ENCODE peak calls at places on chromosomes 5 and 9, in eight cellular contexts. One of them, this sample, is unnamed.

GRCh38 chr5:131164161-131164930 is 710 bp downstream of the HINT1 start:
- DNase-seq in fibroblast of mammary gland: peak; percentile 76
- DNase-seq in midbrain: peak; percentile 67
- DNase-seq in EH: peak; percentile 82
- DNase-seq in T-helper 2 cell: peak; percentile 57
- DNase-seq in DMS153: peak; percentile 5
- DNase-seq in GM12891: peak; percentile 53
- DNase-seq in frontal cortex: peak; percentile 70
- DNase-seq in this sample: peak; percentile 64

GRCh38 chr9:111798786-111799185 is 4.0 kb upstream of the SHOC1 start:
- DNase-seq in EH: peak; percentile 40
- DNase-seq in frontal cortex: no peak
- DNase-seq in midbrain: no peak
- DNase-seq in T-helper 2 cell: no peak
- DNase-seq in GM12891: no peak
- DNase-seq in DMS153: no peak
- DNase-seq in fibroblast of mammary gland: peak; percentile 75
- DNase-seq in this sample: no peak

GRCh38 chr5:137344723-137345322 is 154.3 kb downstream of the SPOCK1 start:
- DNase-seq in frontal cortex: no peak
- DNase-seq in fibroblast of mammary gland: peak; percentile 86
- DNase-seq in GM12891: peak; percentile 11
- DNase-seq in DMS153: peak; percentile 34
- DNase-seq in EH: peak; percentile 70
- DNase-seq in midbrain: peak; percentile 73
- DNase-seq in T-helper 2 cell: no peak
- DNase-seq in this sample: peak; percentile 33

GRCh38 chr9:100277166-100277979 is 75.4 kb downstream of the TEX10 start:
- DNase-seq in frontal cortex: no peak
- DNase-seq in fibroblast of mammary gland: peak; percentile 91
- DNase-seq in T-helper 2 cell: no peak
- DNase-seq in DMS153: no peak
- DNase-seq in EH: peak; percentile 76
- DNase-seq in GM12891: no peak
- DNase-seq in midbrain: no peak
- DNase-seq in this sample: no peak

GRCh38 chr5:147481376-147481775 is 28.5 kb downstream of the DPYSL3 start:
- DNase-seq in T-helper 2 cell: no peak
- DNase-seq in GM12891: no peak
- DNase-seq in midbrain: no peak
- DNase-seq in fibroblast of mammary gland: peak; percentile 94
- DNase-seq in EH: peak; percentile 64
- DNase-seq in frontal cortex: no peak
- DNase-seq in DMS153: no peak
- DNase-seq in this sample: no peak

GRCh38 chr9:70043689-70044449 is at the start of gene MAMDC2:
- DNase-seq in T-helper 2 cell: no peak
- DNase-seq in fibroblast of mammary gland: peak; percentile 17
- DNase-seq in frontal cortex: peak; percentile 53
- DNase-seq in GM12891: no peak
- DNase-seq in DMS153: no peak
- DNase-seq in EH: peak; percentile 64
- DNase-seq in midbrain: peak; percentile 2
- DNase-seq in this sample: no peak

GRCh38 chr5:135042595-135042994 is 8.6 kb upstream of the PITX1 start:
- DNase-seq in fibroblast of mammary gland: no peak
- DNase-seq in EH: no peak
- DNase-seq in DMS153: no peak
- DNase-seq in frontal cortex: no peak
- DNase-seq in GM12891: no peak
- DNase-seq in midbrain: no peak
- DNase-seq in T-helper 2 cell: no peak
- DNase-seq in this sample: no peak

GRCh38 chr5:69242215-69242927 is 7.7 kb downstream of the CDK7 start:
- DNase-seq in DMS153: no peak
- DNase-seq in EH: peak; percentile 22
- DNase-seq in GM12891: no peak
- DNase-seq in fibroblast of mammary gland: no peak
- DNase-seq in frontal cortex: no peak
- DNase-seq in T-helper 2 cell: no peak
- DNase-seq in midbrain: no peak
- DNase-seq in this sample: no peak

GRCh38 chr5:123754167-123754840 is 242.3 kb downstream of the CSNK1G3 start:
- DNase-seq in EH: peak; percentile 53
- DNase-seq in DMS153: no peak
- DNase-seq in midbrain: peak; percentile 47
- DNase-seq in T-helper 2 cell: no peak
- DNase-seq in frontal cortex: no peak
- DNase-seq in GM12891: no peak
- DNase-seq in fibroblast of mammary gland: peak; percentile 56
- DNase-seq in this sample: no peak

GRCh38 chr9:131035548-131035947 is 26.6 kb downstream of the LAMC3 start:
- DNase-seq in EH: no peak
- DNase-seq in DMS153: no peak
- DNase-seq in midbrain: no peak
- DNase-seq in T-helper 2 cell: no peak
- DNase-seq in fibroblast of mammary gland: no peak
- DNase-seq in frontal cortex: no peak
- DNase-seq in GM12891: no peak
- DNase-seq in this sample: no peak

GRCh38 chr5:103218164-103218563 is 40.4 kb upstream of the MACIR start:
- DNase-seq in frontal cortex: no peak
- DNase-seq in midbrain: no peak
- DNase-seq in T-helper 2 cell: no peak
- DNase-seq in DMS153: no peak
- DNase-seq in EH: peak; percentile 85
- DNase-seq in fibroblast of mammary gland: no peak
- DNase-seq in GM12891: no peak
- DNase-seq in this sample: no peak

GRCh38 chr9:95504053-95504963 is 12.5 kb downstream of the PTCH1 start:
- DNase-seq in DMS153: no peak
- DNase-seq in T-helper 2 cell: no peak
- DNase-seq in frontal cortex: no peak
- DNase-seq in EH: peak; percentile 68
- DNase-seq in GM12891: no peak
- DNase-seq in fibroblast of mammary gland: peak; percentile 86
- DNase-seq in midbrain: no peak
- DNase-seq in this sample: peak; percentile 57

GRCh38 chr9:97744710-97745708 is 47.9 kb upstream of the XPA start:
- DNase-seq in frontal cortex: no peak
- DNase-seq in T-helper 2 cell: no peak
- DNase-seq in GM12891: no peak
- DNase-seq in DMS153: no peak
- DNase-seq in midbrain: no peak
- DNase-seq in EH: no peak
- DNase-seq in fibroblast of mammary gland: no peak
- DNase-seq in this sample: no peak

GRCh38 chr5:130116972-130117371 is 212.7 kb downstream of the CHSY3 start:
- DNase-seq in fibroblast of mammary gland: no peak
- DNase-seq in T-helper 2 cell: no peak
- DNase-seq in DMS153: no peak
- DNase-seq in GM12891: no peak
- DNase-seq in midbrain: no peak
- DNase-seq in frontal cortex: no peak
- DNase-seq in EH: no peak
- DNase-seq in this sample: no peak

GRCh38 chr5:154429341-154429740 is 16.5 kb upstream of the SAP30L start:
- DNase-seq in midbrain: no peak
- DNase-seq in fibroblast of mammary gland: no peak
- DNase-seq in GM12891: no peak
- DNase-seq in EH: no peak
- DNase-seq in DMS153: no peak
- DNase-seq in frontal cortex: no peak
- DNase-seq in T-helper 2 cell: no peak
- DNase-seq in this sample: no peak

GRCh38 chr5:42454216-42454995 is 31.2 kb downstream of the GHR start:
- DNase-seq in GM12891: no peak
- DNase-seq in frontal cortex: no peak
- DNase-seq in T-helper 2 cell: no peak
- DNase-seq in fibroblast of mammary gland: peak; percentile 34
- DNase-seq in EH: no peak
- DNase-seq in midbrain: no peak
- DNase-seq in DMS153: no peak
- DNase-seq in this sample: no peak

GRCh38 chr5:65203746-65204145 is 278.0 kb downstream of the ADAMTS6 start:
- DNase-seq in EH: peak; percentile 95
- DNase-seq in T-helper 2 cell: no peak
- DNase-seq in DMS153: no peak
- DNase-seq in GM12891: no peak
- DNase-seq in fibroblast of mammary gland: peak; percentile 94
- DNase-seq in frontal cortex: no peak
- DNase-seq in midbrain: no peak
- DNase-seq in this sample: no peak

GRCh38 chr5:1226839-1227238 is 1.7 kb downstream of the SLC6A18 start:
- DNase-seq in GM12891: no peak
- DNase-seq in frontal cortex: no peak
- DNase-seq in T-helper 2 cell: no peak
- DNase-seq in midbrain: no peak
- DNase-seq in EH: no peak
- DNase-seq in fibroblast of mammary gland: no peak
- DNase-seq in DMS153: no peak
- DNase-seq in this sample: no peak

GRCh38 chr5:77623341-77623740 is 15.2 kb downstream of the OTP start:
- DNase-seq in GM12891: no peak
- DNase-seq in frontal cortex: no peak
- DNase-seq in EH: no peak
- DNase-seq in T-helper 2 cell: no peak
- DNase-seq in DMS153: no peak
- DNase-seq in midbrain: no peak
- DNase-seq in fibroblast of mammary gland: no peak
- DNase-seq in this sample: no peak

GRCh38 chr5:10601246-10602030 is 37.6 kb downstream of the ANKRD33B start:
- DNase-seq in EH: peak; percentile 97
- DNase-seq in midbrain: peak; percentile 91
- DNase-seq in fibroblast of mammary gland: peak; percentile 97
- DNase-seq in DMS153: peak; percentile 99
- DNase-seq in T-helper 2 cell: no peak
- DNase-seq in GM12891: no peak
- DNase-seq in frontal cortex: peak; percentile 63
- DNase-seq in this sample: peak; percentile 58

GRCh38 chr9:69931340-69931739 is 110.7 kb downstream of the CFAP95 start:
- DNase-seq in T-helper 2 cell: no peak
- DNase-seq in midbrain: no peak
- DNase-seq in EH: peak; percentile 26
- DNase-seq in DMS153: no peak
- DNase-seq in fibroblast of mammary gland: no peak
- DNase-seq in GM12891: no peak
- DNase-seq in frontal cortex: no peak
- DNase-seq in this sample: no peak

GRCh38 chr5:138641547-138642298 is 66.5 kb upstream of the HSPA9 start:
- DNase-seq in DMS153: peak; percentile 7
- DNase-seq in GM12891: no peak
- DNase-seq in fibroblast of mammary gland: peak; percentile 71
- DNase-seq in EH: peak; percentile 68
- DNase-seq in midbrain: peak; percentile 65
- DNase-seq in frontal cortex: no peak
- DNase-seq in T-helper 2 cell: peak; percentile 57
- DNase-seq in this sample: peak; percentile 52

GRCh38 chr5:118377420-118377819 is 610.9 kb downstream of the DTWD2 start:
- DNase-seq in EH: no peak
- DNase-seq in T-helper 2 cell: no peak
- DNase-seq in frontal cortex: no peak
- DNase-seq in fibroblast of mammary gland: no peak
- DNase-seq in GM12891: no peak
- DNase-seq in midbrain: no peak
- DNase-seq in DMS153: no peak
- DNase-seq in this sample: no peak

GRCh38 chr9:129726322-129727160 is 26.3 kb downstream of the PTGES start:
- DNase-seq in GM12891: peak; percentile 89
- DNase-seq in DMS153: peak; percentile 71
- DNase-seq in frontal cortex: peak; percentile 89
- DNase-seq in midbrain: peak; percentile 29
- DNase-seq in EH: peak; percentile 88
- DNase-seq in fibroblast of mammary gland: peak; percentile 83
- DNase-seq in T-helper 2 cell: peak; percentile 42
- DNase-seq in this sample: peak; percentile 53

GRCh38 chr5:56759521-56759920 is 55.8 kb upstream of the MAP3K1 start:
- DNase-seq in DMS153: no peak
- DNase-seq in frontal cortex: no peak
- DNase-seq in midbrain: no peak
- DNase-seq in fibroblast of mammary gland: no peak
- DNase-seq in GM12891: no peak
- DNase-seq in EH: no peak
- DNase-seq in T-helper 2 cell: no peak
- DNase-seq in this sample: no peak

GRCh38 chr5:132477784-132478497 is 12.6 kb downstream of the IRF1 start:
- DNase-seq in midbrain: no peak
- DNase-seq in DMS153: no peak
- DNase-seq in T-helper 2 cell: no peak
- DNase-seq in frontal cortex: no peak
- DNase-seq in fibroblast of mammary gland: no peak
- DNase-seq in EH: no peak
- DNase-seq in GM12891: no peak
- DNase-seq in this sample: no peak

GRCh38 chr5:109533847-109534272 is 124.1 kb upstream of the PJA2 start:
- DNase-seq in frontal cortex: no peak
- DNase-seq in GM12891: no peak
- DNase-seq in midbrain: no peak
- DNase-seq in DMS153: no peak
- DNase-seq in EH: peak; percentile 36
- DNase-seq in fibroblast of mammary gland: peak; percentile 7
- DNase-seq in T-helper 2 cell: no peak
- DNase-seq in this sample: no peak

GRCh38 chr5:61362796-61363364 is 30.8 kb downstream of the ZSWIM6 start:
- DNase-seq in fibroblast of mammary gland: peak; percentile 20
- DNase-seq in T-helper 2 cell: no peak
- DNase-seq in midbrain: no peak
- DNase-seq in DMS153: no peak
- DNase-seq in GM12891: no peak
- DNase-seq in frontal cortex: no peak
- DNase-seq in EH: peak; percentile 77
- DNase-seq in this sample: no peak

GRCh38 chr9:120252248-120252647 is 327.7 kb downstream of the CDK5RAP2 start:
- DNase-seq in DMS153: no peak
- DNase-seq in fibroblast of mammary gland: peak; percentile 1
- DNase-seq in EH: no peak
- DNase-seq in T-helper 2 cell: no peak
- DNase-seq in GM12891: no peak
- DNase-seq in midbrain: no peak
- DNase-seq in frontal cortex: no peak
- DNase-seq in this sample: no peak

GRCh38 chr9:12794024-12794799 is 19.4 kb downstream of the LURAP1L start:
- DNase-seq in fibroblast of mammary gland: peak; percentile 77
- DNase-seq in T-helper 2 cell: no peak
- DNase-seq in DMS153: no peak
- DNase-seq in GM12891: no peak
- DNase-seq in midbrain: no peak
- DNase-seq in EH: no peak
- DNase-seq in frontal cortex: no peak
- DNase-seq in this sample: no peak

GRCh38 chr5:135578685-135579341 is at the start of gene CXCL14:
- DNase-seq in EH: peak; percentile 81
- DNase-seq in DMS153: no peak
- DNase-seq in T-helper 2 cell: no peak
- DNase-seq in frontal cortex: peak; percentile 51
- DNase-seq in midbrain: no peak
- DNase-seq in GM12891: no peak
- DNase-seq in fibroblast of mammary gland: peak; percentile 71
- DNase-seq in this sample: peak; percentile 15

GRCh38 chr9:35193762-35194161 is 32.0 kb downstream of the UNC13B start:
- DNase-seq in EH: peak; percentile 3
- DNase-seq in fibroblast of mammary gland: peak; percentile 10
- DNase-seq in T-helper 2 cell: no peak
- DNase-seq in DMS153: no peak
- DNase-seq in GM12891: no peak
- DNase-seq in frontal cortex: no peak
- DNase-seq in midbrain: no peak
- DNase-seq in this sample: no peak

GRCh38 chr9:127714916-127715442 is 484 bp downstream of the PTRH1 start:
- DNase-seq in GM12891: peak; percentile 43
- DNase-seq in fibroblast of mammary gland: no peak
- DNase-seq in EH: peak; percentile 21
- DNase-seq in DMS153: no peak
- DNase-seq in T-helper 2 cell: no peak
- DNase-seq in frontal cortex: peak; percentile 49
- DNase-seq in midbrain: no peak
- DNase-seq in this sample: no peak

GRCh38 chr5:130974284-130974683 is 190.8 kb downstream of the HINT1 start:
- DNase-seq in frontal cortex: no peak
- DNase-seq in EH: no peak
- DNase-seq in fibroblast of mammary gland: no peak
- DNase-seq in midbrain: no peak
- DNase-seq in T-helper 2 cell: no peak
- DNase-seq in GM12891: no peak
- DNase-seq in DMS153: no peak
- DNase-seq in this sample: no peak